ENCODE peak calls at places on chromosomes 12 and 14, in six cellular contexts. L is transverse colon, B is stomach, O is A549, A is esophagus muscularis mucosa, V is ovary. C is an unnamed sample.

GRCh38 chr14:53908416-53908815 is 48.2 kb downstream of the BMP4 start:
- DNase-seq in L (no peak), B (no peak), O (no peak), V (no peak), A (no peak), C (no peak)

GRCh38 chr14:70902186-70902585 is 5.1 kb upstream of the PCNX1 start:
- DNase-seq in O (no peak), A (no peak), V (no peak), B (no peak), L (no peak), C (no peak)

GRCh38 chr14:104865069-104865630 is at the start of gene CEP170B:
- DNase-seq in A (no peak), B (peak), V (no peak), O (peak), L (no peak), C (no peak)

GRCh38 chr12:13101854-13102375 is 1.6 kb downstream of the GSG1 start:
- DNase-seq in V (no peak), B (no peak), A (peak), L (peak), O (peak), C (no peak)

GRCh38 chr14:77654001-77654431 is 37.6 kb upstream of the SPTLC2 start:
- DNase-seq in B (no peak), A (no peak), V (no peak), L (no peak), O (no peak), C (no peak)

GRCh38 chr12:91785655-91786489 is 359.8 kb downstream of the BTG1 start:
- DNase-seq in O (no peak), A (no peak), B (no peak), L (no peak), V (no peak), C (no peak)

GRCh38 chr12:50057896-50058670 is 687 bp downstream of the ASIC1 start:
- DNase-seq in B (no peak), O (no peak), V (no peak), A (no peak), L (no peak), C (no peak)

GRCh38 chr12:1346126-1346525 is 248.3 kb downstream of the FBXL14 start:
- DNase-seq in O (no peak), V (no peak), L (no peak), A (no peak), B (no peak), C (no peak)

GRCh38 chr12:65526311-65526710 is 247.8 kb downstream of the MSRB3 start:
- DNase-seq in L (no peak), B (no peak), A (no peak), O (no peak), V (no peak), C (no peak)

GRCh38 chr12:50415899-50416479 is 15.3 kb downstream of the LARP4 start:
- DNase-seq in A (no peak), O (no peak), L (no peak), V (no peak), B (no peak), C (no peak)

GRCh38 chr12:54413284-54414190 is 5.5 kb downstream of the ITGA5 start:
- DNase-seq in V (no peak), A (no peak), L (peak), B (peak), O (no peak), C (peak)

GRCh38 chr12:54370218-54370730 is 6.0 kb upstream of the GPR84 start:
- DNase-seq in B (peak), A (no peak), V (peak), O (peak), L (peak), C (peak)

GRCh38 chr12:119613319-119613936 is 19.9 kb downstream of the TMEM233 start:
- DNase-seq in V (no peak), L (no peak), A (no peak), O (peak), B (peak), C (no peak)

GRCh38 chr14:54338696-54339317 is 58.0 kb upstream of the CDKN3 start:
- DNase-seq in L (no peak), A (no peak), B (no peak), O (peak), V (no peak), C (no peak)

GRCh38 chr14:77314539-77314938 is 6.1 kb downstream of the POMT2 start:
- DNase-seq in B (no peak), O (no peak), L (no peak), A (no peak), V (no peak), C (no peak)

GRCh38 chr12:3987571-3987970 is 114.4 kb upstream of the PARP11 start:
- DNase-seq in O (no peak), A (no peak), L (no peak), V (no peak), B (no peak), C (no peak)

GRCh38 chr14:64645220-64645891 is 58.9 kb upstream of the PLEKHG3 start:
- DNase-seq in A (no peak), O (peak), V (no peak), L (no peak), B (no peak), C (no peak)

GRCh38 chr12:49813131-49813530 is 15.1 kb downstream of the NCKAP5L start:
- DNase-seq in V (no peak), L (no peak), A (no peak), O (no peak), B (no peak), C (no peak)

GRCh38 chr12:50825372-50825838 is 17.3 kb upstream of the TMPRSS12 start:
- DNase-seq in O (peak), V (no peak), L (no peak), B (no peak), A (no peak), C (no peak)

GRCh38 chr14:20274062-20274461 is 31.7 kb downstream of the TTC5 start:
- DNase-seq in V (no peak), B (no peak), O (no peak), L (no peak), A (no peak), C (no peak)

GRCh38 chr12:3148366-3149000 is 71.3 kb downstream of the TSPAN9 start:
- DNase-seq in V (peak), O (no peak), L (no peak), B (no peak), A (no peak), C (peak)

GRCh38 chr12:131130311-131130911 is 176.7 kb downstream of the ADGRD1 start:
- DNase-seq in L (no peak), V (no peak), B (no peak), A (no peak), O (no peak), C (no peak)

GRCh38 chr12:95547522-95548055 is 3.7 kb downstream of the USP44 start:
- DNase-seq in L (no peak), V (no peak), B (no peak), O (no peak), A (no peak), C (no peak)

GRCh38 chr12:95551305-95551704 is at the start of gene USP44:
- DNase-seq in A (no peak), B (no peak), L (no peak), V (no peak), O (no peak), C (no peak)

GRCh38 chr12:95548056-95548538 is 3.2 kb downstream of the USP44 start:
- DNase-seq in A (no peak), O (no peak), V (peak), B (peak), L (peak), C (no peak)

GRCh38 chr12:95548539-95549391 is 2.5 kb downstream of the USP44 start:
- DNase-seq in L (peak), V (peak), B (peak), O (peak), A (no peak), C (peak)

GRCh38 chr12:95549392-95550084 is 1.7 kb downstream of the USP44 start:
- DNase-seq in B (no peak), L (peak), V (no peak), A (no peak), O (no peak), C (no peak)
- H3K4me3 ChIP-seq in B (no peak), L (peak), V (no peak), A (peak), O (peak), C (no peak)

GRCh38 chr12:104286538-104287482 is 16.7 kb upstream of the EID3 start:
- DNase-seq in A (peak), V (peak), L (peak), B (peak), O (peak), C (peak)
- TF ChIP-seq POLR2A in A (peak), V (peak), L (peak), B (peak), O (peak), C (no peak)

DNA sequence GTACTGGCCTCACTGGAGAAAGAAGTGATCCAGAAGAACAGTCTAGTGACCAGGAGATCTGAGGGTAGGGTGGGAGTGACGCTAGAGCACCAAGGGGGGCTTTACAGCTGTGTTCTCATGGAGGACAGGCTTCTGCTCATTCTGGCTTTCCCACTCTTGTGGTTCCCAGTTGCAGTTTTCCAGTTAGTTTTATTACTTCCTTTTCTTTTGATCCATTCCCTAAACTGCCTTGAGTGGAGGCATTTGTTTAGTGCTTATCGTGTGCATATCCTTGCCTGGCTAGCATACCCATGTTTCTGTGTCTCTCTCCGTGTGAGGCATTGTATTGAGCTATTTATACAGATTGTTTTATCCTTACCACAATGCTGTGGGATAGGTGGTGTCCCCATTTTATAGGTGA is 4.0 kb downstream of the MLEC start:
- DNase-seq in V (no peak), B (no peak), O (no peak), L (no peak), A (no peak), C (no peak)
- H3K4me3 ChIP-seq in V (no peak), B (no peak), O (no peak), L (no peak), A (no peak), C (no peak)

DNA sequence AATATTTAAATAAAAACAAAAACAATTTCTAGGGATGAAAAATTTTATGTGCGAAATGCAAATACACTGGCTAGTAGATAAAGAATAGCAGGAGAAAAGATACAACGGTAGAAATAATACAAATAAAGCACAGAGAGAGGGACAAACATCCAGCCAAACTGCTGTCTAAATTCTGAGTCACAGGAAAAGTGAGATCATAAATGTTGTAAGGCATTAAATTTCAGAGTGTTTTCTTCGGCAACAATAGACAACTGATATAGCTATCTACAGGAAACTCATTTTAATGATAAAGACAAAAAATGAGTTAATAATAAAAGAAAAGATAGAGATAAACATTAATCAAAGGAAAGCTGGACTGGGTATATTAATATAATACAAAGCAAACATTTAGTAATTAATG is 122.2 kb downstream of the NTS start:
- DNase-seq in L (no peak), O (no peak), B (no peak), A (no peak), V (no peak), C (no peak)
- TF ChIP-seq POLR2A in L (no peak), O (no peak), B (no peak), A (no peak), V (no peak), C (no peak)

DNA sequence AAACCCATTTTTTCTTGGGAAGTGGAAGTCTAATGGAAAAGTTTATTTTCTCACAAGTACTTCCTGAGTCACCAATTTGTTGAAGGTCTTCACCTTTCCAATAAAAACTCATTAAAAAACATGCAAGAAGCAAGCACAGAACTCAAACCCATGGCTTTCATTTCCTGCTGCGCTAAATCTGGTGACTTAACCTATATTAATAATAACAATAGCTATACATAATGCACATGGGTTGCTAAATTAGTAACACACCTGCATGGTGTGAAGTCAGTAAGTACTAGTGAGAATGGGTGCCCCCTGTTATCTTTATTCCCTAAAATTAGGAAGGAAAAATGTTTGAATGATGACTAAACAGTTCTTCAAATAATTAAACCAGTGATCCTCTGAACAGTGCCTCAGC is 52.3 kb downstream of the PPP2R5C start:
- DNase-seq in O (no peak), A (no peak), V (no peak), L (no peak), B (no peak), C (no peak)
- H3K4me3 ChIP-seq in O (no peak), A (no peak), V (no peak), L (no peak), B (no peak), C (no peak)

GRCh38 chr14:73886449-73887115 is at the start of gene ZNF410:
- DNase-seq in V (peak), A (peak), O (peak), B (peak), L (peak), C (peak)
- TF ChIP-seq POLR2A in V (peak), A (peak), O (peak), B (no peak), L (peak), C (peak)

DNA sequence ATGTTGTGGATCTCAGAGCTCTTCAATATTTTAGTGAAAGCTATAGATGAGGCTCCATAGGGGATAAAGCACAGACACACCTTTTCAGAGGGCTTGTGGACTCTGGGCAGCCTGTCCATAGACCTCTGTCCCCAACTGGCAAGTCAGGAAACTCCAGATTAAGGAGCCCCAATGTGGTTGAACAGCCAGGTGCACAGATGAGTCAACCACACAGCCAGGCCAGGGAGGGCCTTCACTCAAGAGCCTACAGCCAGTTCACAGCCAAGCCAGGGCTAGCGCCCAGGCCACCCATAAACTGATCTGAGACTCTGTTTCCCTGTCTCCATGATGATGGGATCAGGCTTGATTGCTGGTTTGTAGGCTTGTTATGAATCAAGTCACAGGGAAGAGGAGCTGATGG is 1.0 kb upstream of the BDKRB2 start:
- DNase-seq in O (no peak), A (no peak), B (no peak), V (no peak), L (no peak), C (no peak)
- H3K4me3 ChIP-seq in O (no peak), A (peak), B (peak), V (no peak), L (no peak), C (no peak)

DNA sequence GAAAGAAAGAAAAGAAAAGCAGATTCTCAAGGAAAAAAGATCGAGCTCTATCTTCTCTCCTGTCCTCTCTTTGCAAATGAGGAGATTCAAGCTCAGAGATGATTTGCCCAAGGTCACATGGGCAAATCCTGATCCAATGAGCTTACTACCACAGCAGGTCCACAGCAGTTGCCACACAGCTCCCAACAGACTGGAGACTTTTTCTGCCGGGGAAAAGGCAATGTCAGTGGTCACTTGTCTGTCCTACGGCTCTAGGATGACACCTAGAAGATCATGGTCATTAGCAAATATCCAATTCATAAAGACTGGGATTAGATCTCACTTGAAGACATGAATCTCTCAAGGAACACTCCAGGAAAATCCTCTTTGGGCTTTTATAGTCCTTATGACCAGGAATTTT is 58.8 kb downstream of the TTC7B start:
- DNase-seq in L (no peak), V (no peak), B (peak), O (no peak), A (peak), C (no peak)
- TF ChIP-seq POLR2A in L (no peak), V (no peak), B (no peak), O (no peak), A (no peak), C (no peak)

DNA sequence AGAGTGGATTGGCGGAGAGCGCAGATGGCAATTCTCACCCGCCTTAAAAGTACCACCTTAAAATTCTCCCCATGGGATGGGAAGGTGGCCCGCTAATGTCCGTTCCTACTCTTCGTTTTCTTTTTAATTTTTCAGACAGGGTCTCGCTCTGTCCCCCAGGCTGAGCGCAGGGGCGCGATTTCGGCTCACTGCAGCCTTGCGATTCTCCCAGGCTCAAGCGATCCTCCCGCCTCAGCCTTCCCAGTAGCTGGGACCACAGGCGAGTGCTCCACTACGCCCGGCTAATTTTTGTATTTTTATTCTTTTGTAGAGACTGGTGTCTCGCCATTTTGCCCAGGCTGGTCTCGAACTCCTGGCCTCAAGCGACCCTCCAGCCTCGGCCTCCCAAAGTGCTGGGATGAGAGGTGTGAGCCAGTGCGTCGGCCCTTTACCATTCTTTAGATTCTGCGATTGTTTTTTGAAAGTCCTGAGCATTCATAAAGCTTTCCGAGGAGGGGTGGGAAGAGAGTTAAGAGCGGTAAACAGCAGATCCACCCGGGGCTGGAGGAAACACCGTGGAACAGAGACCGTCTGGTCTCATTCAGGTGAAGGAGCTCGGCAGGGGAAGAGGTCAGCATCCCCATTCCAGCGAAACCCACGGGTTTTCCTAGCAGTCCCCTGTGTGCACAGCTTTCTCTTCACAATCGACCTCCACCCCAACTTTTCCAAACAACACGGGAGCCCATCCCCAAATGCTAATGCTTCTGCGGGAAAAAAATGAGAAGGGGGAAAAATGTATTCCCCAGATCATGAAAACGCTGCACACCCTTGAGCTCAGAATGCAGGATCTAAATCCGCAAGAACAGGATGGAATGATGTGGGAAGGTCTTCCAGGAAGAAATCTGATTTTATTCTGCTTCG is 129.2 kb downstream of the NDUFA12 start:
- DNase-seq in B (no peak), A (peak), O (no peak), V (no peak), L (no peak), C (no peak)
- H3K4me3 ChIP-seq in B (peak), A (peak), O (peak), V (peak), L (peak), C (peak)

DNA sequence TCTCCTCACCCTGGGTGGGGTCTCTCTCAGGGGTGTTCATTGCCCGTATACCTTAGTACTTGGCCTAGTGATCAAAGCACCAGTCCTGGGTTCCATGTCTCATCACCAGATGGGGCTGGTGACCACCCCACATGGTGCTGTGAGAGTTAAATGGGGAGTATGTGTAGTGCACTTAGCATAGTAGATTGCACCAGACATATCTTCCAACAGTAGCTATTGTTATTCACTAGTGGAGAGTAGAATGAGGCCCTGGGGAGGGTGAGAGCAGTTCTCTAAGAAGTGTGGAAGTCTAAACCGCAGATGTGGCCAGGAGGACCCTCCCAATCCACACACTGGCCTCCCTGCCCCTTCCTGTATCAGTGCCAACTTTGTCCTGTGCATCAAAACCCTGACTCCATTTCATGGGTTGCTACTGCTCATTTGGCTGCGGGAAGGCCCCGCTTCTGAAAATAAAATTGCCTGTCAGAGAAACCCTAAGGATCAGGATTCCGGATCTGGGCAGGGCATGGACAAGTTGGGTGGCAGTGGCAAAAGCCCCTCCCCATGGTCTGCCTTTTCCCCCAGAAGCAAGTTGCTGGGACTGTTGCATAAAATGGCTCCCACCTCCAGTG is 4.4 kb downstream of the CD9 start:
- DNase-seq in L (no peak), V (no peak), O (no peak), A (no peak), B (no peak), C (no peak)
- TF ChIP-seq POLR2A in L (no peak), V (no peak), O (no peak), A (no peak), B (no peak), C (no peak)